ENCODE peak calls at places on chromosomes 3 and 15, in four cellular contexts. W, D, H and R are unnamed samples.

GRCh38 chr15:45644437-45644836 is 9.6 kb downstream of the SQOR start:
- DNase-seq in W (no peak), D (no peak), H (no peak), R (no peak)

GRCh38 chr3:54146383-54147239 is 24.3 kb downstream of the CACNA2D3 start:
- DNase-seq in W (peak), D (peak), H (peak), R (no peak)

GRCh38 chr3:149532463-149533180 is 58.1 kb downstream of the TM4SF4 start:
- DNase-seq in H (no peak), W (no peak), D (no peak), R (no peak)

GRCh38 chr15:92650966-92651365 is 4.6 kb downstream of the FAM174B start:
- DNase-seq in D (no peak), W (no peak), H (no peak), R (no peak)

GRCh38 chr15:56244811-56245576 is 1.3 kb upstream of the RFX7 start:
- DNase-seq in W (peak), D (peak), H (peak), R (no peak)

GRCh38 chr3:101117981-101118380 is 124.8 kb upstream of the ABI3BP start:
- DNase-seq in H (no peak), D (no peak), W (no peak), R (no peak)

GRCh38 chr15:31278056-31278445 is 48.6 kb upstream of the KLF13 start:
- DNase-seq in W (no peak), H (no peak), D (no peak), R (peak)

GRCh38 chr15:57595011-57595866 is 3.5 kb downstream of the MYZAP start:
- DNase-seq in D (no peak), H (no peak), W (no peak), R (no peak)

GRCh38 chr3:30440147-30440604 is 166.2 kb upstream of the TGFBR2 start:
- DNase-seq in D (peak), W (no peak), H (no peak), R (no peak)

GRCh38 chr15:39363761-39364586 is 216.9 kb upstream of the THBS1 start:
- DNase-seq in H (no peak), D (no peak), W (no peak), R (no peak)

GRCh38 chr15:34855397-34855796 is 60.0 kb upstream of the ACTC1 start:
- DNase-seq in H (no peak), W (no peak), D (no peak), R (no peak)

GRCh38 chr3:42490243-42490642 is 12.2 kb upstream of the VIPR1 start:
- DNase-seq in H (no peak), D (no peak), W (peak), R (no peak)

GRCh38 chr3:34012102-34012461 is 213.7 kb downstream of the PDCD6IP start:
- DNase-seq in D (peak), H (no peak), W (no peak), R (no peak)

GRCh38 chr3:108485146-108485545 is 25.2 kb downstream of the MYH15 start:
- DNase-seq in W (no peak), H (no peak), D (no peak), R (no peak)

GRCh38 chr15:70722266-70723123 is 40.9 kb downstream of the UACA start:
- DNase-seq in H (no peak), W (no peak), D (peak), R (no peak)

GRCh38 chr3:154931484-154931883 is 148.6 kb upstream of the MME start:
- DNase-seq in D (no peak), W (no peak), H (no peak), R (no peak)

GRCh38 chr3:112002458-112002971 is 3.8 kb downstream of the TAGLN3 start:
- DNase-seq in H (no peak), D (no peak), W (no peak), R (no peak)

GRCh38 chr15:77541421-77542181 is 91.1 kb downstream of the LINGO1 start:
- DNase-seq in H (no peak), W (no peak), D (no peak), R (no peak)

GRCh38 chr15:52783929-52784798 is 6.0 kb downstream of the ONECUT1 start:
- DNase-seq in H (peak), D (peak), W (no peak), R (peak)

GRCh38 chr3:184040010-184040409 is 8.5 kb downstream of the HTR3D start:
- DNase-seq in W (no peak), D (peak), H (no peak), R (no peak)

GRCh38 chr3:143445118-143445517 is 325.5 kb downstream of the CHST2 start:
- DNase-seq in H (no peak), D (no peak), W (no peak), R (no peak)

GRCh38 chr3:18666655-18667054 is 241.5 kb upstream of the SATB1 start:
- DNase-seq in H (no peak), D (no peak), W (no peak), R (no peak)

GRCh38 chr3:128466840-128467541 is at the start of gene DNAJB8:
- DNase-seq in W (no peak), H (no peak), D (no peak), R (no peak)

GRCh38 chr3:49929333-49930240 is at the start of gene MON1A:
- DNase-seq in H (peak), D (peak), W (peak), R (peak)

GRCh38 chr15:94229591-94230365 is 1.6 kb upstream of the MCTP2 start:
- DNase-seq in W (no peak), D (no peak), H (no peak), R (no peak)

GRCh38 chr15:29857196-29857595 is 34.9 kb upstream of the TJP1 start:
- DNase-seq in W (no peak), D (no peak), H (no peak), R (no peak)

GRCh38 chr3:43260412-43260811 is 25.9 kb upstream of the SNRK start:
- DNase-seq in W (no peak), D (peak), H (no peak), R (no peak)

GRCh38 chr3:139540686-139541085 is 1.1 kb upstream of the RBP1 start:
- DNase-seq in H (no peak), W (no peak), D (no peak), R (no peak)

GRCh38 chr3:167057586-167057985 is 322.5 kb downstream of the ZBBX start:
- DNase-seq in W (no peak), D (no peak), H (no peak), R (no peak)

GRCh38 chr3:180267202-180267843 is 230.6 kb upstream of the PEX5L start:
- DNase-seq in W (no peak), D (no peak), H (no peak), R (no peak)

GRCh38 chr3:3800685-3801509 is 1.7 kb downstream of the LRRN1 start:
- DNase-seq in W (peak), H (peak), D (no peak), R (no peak)

GRCh38 chr3:42148982-42149432 is 57.9 kb downstream of the TRAK1 start:
- DNase-seq in H (no peak), D (no peak), W (peak), R (no peak)

GRCh38 chr15:35519536-35520149 is 26.3 kb downstream of the DPH6 start:
- DNase-seq in H (no peak), D (no peak), W (no peak), R (no peak)

GRCh38 chr15:31461911-31462480 is 135.4 kb downstream of the KLF13 start:
- DNase-seq in W (no peak), H (no peak), D (no peak), R (peak)

GRCh38 chr15:44726568-44727461 is 9.5 kb upstream of the TRIM69 start:
- DNase-seq in H (no peak), D (peak), W (peak), R (peak)

GRCh38 chr3:173796865-173797264 is 399.3 kb downstream of the NLGN1 start:
- DNase-seq in H (no peak), D (no peak), W (no peak), R (no peak)

GRCh38 chr3:114418107-114418506 is 124.3 kb downstream of the TIGIT start:
- DNase-seq in D (no peak), W (no peak), H (no peak), R (no peak)

GRCh38 chr3:129360224-129360623 is 68.2 kb downstream of the EFCAB12 start:
- DNase-seq in D (no peak), W (no peak), H (no peak), R (no peak)

GRCh38 chr15:39591896-39592315 is 11.0 kb downstream of the THBS1 start:
- DNase-seq in D (no peak), H (no peak), W (no peak), R (no peak)

GRCh38 chr3:151460774-151461450 is at the start of gene IGSF10:
- DNase-seq in D (peak), W (peak), H (peak), R (no peak)

GRCh38 chr3:151456065-151456464 is 4.8 kb downstream of the IGSF10 start:
- DNase-seq in W (no peak), D (no peak), H (no peak), R (no peak)

GRCh38 chr3:151462278-151462779 is 1.5 kb upstream of the IGSF10 start:
- DNase-seq in W (no peak), H (no peak), D (no peak), R (no peak)

GRCh38 chr3:151459360-151459759 is 1.5 kb downstream of the IGSF10 start:
- DNase-seq in H (no peak), W (no peak), D (no peak), R (no peak)

DNA sequence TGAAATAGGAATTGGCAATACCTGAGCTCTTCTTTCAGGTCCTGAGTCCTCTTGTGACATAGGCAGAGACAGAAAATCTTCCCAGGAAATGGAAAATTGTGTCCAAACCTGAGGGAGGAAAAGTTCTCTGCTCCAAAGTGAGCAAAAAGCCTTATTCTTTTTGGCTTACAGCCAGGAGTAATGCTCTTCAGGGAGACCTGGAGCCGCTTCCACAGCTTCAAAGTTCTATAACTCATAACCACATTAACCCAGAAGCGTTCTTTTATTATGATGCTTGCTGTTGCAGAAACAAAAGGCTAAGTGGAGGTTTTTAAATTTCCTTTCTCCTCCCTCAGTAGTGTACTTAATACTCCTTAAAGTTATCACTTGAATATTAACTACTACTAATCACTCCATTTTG is 621 bp downstream of the IGSF10 start:
- DNase-seq in W (no peak), D (no peak), H (no peak), R (no peak)
- H3K4me3 ChIP-seq in W (peak), D (peak), H (peak), R (no peak)

GRCh38 chr3:133572158-133573053 is 1.1 kb upstream of the CDV3 start:
- DNase-seq in H (no peak), D (no peak), W (no peak), R (no peak)
- H3K4me3 ChIP-seq in H (peak), D (peak), W (peak), R (no peak)

GRCh38 chr3:177681852-177682251 is 484.6 kb upstream of the TBL1XR1 start:
- DNase-seq in D (no peak), H (no peak), W (no peak), R (no peak)
- H3K4me3 ChIP-seq in D (no peak), H (no peak), W (no peak), R (no peak)

GRCh38 chr3:158098834-158099424 is 7.3 kb downstream of the SHOX2 start:
- DNase-seq in W (no peak), H (no peak), D (no peak), R (no peak)

GRCh38 chr3:158095302-158095997 is 10.8 kb downstream of the SHOX2 start:
- DNase-seq in H (no peak), W (no peak), D (no peak), R (no peak)

GRCh38 chr3:158097141-158097540 is 9.1 kb downstream of the SHOX2 start:
- DNase-seq in H (no peak), W (no peak), D (no peak), R (no peak)

GRCh38 chr3:158100681-158101080 is 5.5 kb downstream of the SHOX2 start:
- DNase-seq in D (no peak), H (no peak), W (no peak), R (no peak)

DNA sequence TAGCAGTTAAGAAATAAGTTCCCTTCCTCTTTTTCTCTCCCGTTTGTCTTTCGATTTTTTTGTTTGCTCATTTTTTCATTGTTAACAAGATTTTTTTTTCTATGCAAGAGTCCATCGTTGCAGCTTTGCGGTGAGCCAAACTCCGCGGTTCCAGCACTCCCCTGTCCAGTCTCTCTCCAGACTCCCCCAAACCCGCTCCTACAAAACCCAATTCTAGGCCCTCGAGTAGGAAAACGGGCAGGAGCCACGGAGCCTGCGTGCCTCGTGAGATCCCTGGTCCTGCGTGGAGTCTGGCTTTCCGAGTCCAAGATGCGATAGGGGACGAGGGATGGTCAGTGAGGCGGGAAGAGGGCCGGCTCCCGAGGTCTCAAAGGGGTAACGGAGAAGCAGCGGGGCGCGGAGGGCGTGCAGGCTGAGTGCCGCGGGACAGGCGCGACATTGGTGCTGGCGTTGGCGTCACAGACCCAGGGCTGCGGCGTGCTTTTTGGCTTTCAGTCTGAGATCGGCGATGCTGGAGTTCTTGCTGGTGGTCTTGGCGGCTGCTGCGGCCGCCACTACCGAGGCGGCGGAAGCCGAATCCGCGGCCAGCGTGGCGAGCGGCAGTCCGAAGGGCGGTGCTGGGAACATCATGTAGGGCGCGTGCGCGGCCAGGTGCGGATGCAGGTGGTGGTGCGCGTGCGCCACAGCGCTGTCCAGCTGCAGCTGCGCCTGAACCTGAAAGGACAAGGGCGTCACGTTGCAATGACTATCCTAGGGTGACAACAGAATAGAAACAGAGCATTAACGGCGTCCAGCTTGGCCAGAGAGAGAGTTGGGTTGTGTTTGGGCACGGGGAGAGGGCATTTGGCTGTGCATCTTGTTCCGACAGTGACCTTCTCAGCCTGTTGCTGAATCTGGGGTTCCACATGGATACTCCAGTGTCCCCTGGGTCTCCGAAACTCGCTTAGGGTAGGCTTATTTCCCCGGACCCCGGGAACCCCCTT is 8.4 kb downstream of the SHOX2 start:
- DNase-seq in D (peak), H (peak), W (peak), R (no peak)
- H3K4me3 ChIP-seq in D (peak), H (peak), W (peak), R (peak)

GRCh38 chr3:64977308-64978100 is 289.7 kb upstream of the ADAMTS9 start:
- DNase-seq in D (no peak), W (no peak), H (no peak), R (no peak)
- H3K4me3 ChIP-seq in D (no peak), W (no peak), H (no peak), R (no peak)

DNA sequence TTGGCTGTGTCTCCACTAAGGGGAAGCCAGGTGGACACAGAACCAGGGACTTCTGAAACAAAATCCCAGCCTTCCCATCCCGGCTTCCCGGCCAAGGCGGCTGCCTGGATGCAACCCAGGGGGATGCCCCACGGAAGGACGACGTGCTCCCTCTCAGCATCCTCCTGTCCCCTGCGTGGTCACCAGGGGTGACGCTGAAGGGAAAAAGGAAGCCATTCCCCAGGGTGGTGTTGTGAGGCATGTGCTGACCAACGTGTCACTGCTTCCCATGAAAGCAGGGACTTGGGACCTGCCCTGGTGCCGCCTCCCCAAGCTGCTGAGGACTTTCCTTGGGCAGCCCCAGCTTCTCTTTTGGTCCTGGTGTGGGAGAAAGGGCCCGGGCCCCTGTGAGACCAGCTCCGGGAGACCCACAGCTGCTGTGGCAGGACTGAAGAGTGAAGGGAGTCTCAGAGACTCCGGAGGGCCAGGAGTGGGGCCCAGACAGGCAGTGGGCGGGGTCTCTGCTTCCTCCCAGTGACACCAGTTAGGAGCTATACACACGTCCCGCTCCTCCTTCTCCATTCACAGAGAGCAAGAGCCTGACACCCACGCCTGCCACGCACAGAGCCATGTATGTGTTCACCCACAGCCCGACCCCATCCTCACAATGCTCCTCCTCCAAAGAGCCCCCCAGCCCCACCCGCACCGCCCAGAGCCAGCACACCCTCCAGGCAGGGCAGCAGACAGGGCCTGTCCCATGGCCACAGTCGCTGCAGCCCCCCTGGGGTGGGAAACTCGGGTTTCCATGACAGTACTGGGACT is 139.1 kb downstream of the NUP210 start:
- DNase-seq in W (no peak), D (no peak), H (no peak), R (no peak)
- H3K4me3 ChIP-seq in W (no peak), D (no peak), H (no peak), R (no peak)